ENCODE peak calls at places on chromosomes 11 and 22, in nine cellular contexts. One of them, this sample, is unnamed. For H3K9me3, the result is how much of the 10 kb centered on the place peaks cover.

GRCh38 chr11:35049906-35050531 is 89.0 kb upstream of the CD44 start:
- DNase-seq in uterus: no peak
- DNase-seq in adrenal gland: no peak
- DNase-seq in stomach: no peak
- DNase-seq in breast epithelium: no peak
- DNase-seq in Peyer's patch: no peak
- DNase-seq in ovary: no peak
- DNase-seq in A549: no peak
- DNase-seq in body of pancreas: no peak
- DNase-seq in this sample: no peak

GRCh38 chr11:13338437-13339069 is 61.0 kb downstream of the BMAL1 start:
- DNase-seq in uterus: no peak
- DNase-seq in adrenal gland: peak
- DNase-seq in stomach: no peak
- DNase-seq in breast epithelium: no peak
- DNase-seq in Peyer's patch: no peak
- DNase-seq in ovary: no peak
- DNase-seq in A549: peak
- DNase-seq in body of pancreas: no peak
- DNase-seq in this sample: no peak

GRCh38 chr11:16015736-16016135 is 340.6 kb downstream of the SOX6 start:
- DNase-seq in uterus: no peak
- DNase-seq in adrenal gland: no peak
- DNase-seq in stomach: no peak
- DNase-seq in breast epithelium: no peak
- DNase-seq in Peyer's patch: no peak
- DNase-seq in ovary: no peak
- DNase-seq in A549: no peak
- DNase-seq in body of pancreas: no peak
- DNase-seq in this sample: no peak

GRCh38 chr22:22960307-22960706 is 72.7 kb downstream of the IGLL5 start:
- DNase-seq in uterus: no peak
- DNase-seq in adrenal gland: no peak
- DNase-seq in stomach: no peak
- DNase-seq in breast epithelium: no peak
- DNase-seq in Peyer's patch: no peak
- DNase-seq in ovary: no peak
- DNase-seq in A549: no peak
- DNase-seq in body of pancreas: no peak
- DNase-seq in this sample: no peak

GRCh38 chr11:77672276-77672675 is 34.7 kb upstream of the CLNS1A start:
- DNase-seq in uterus: peak
- DNase-seq in adrenal gland: peak
- DNase-seq in stomach: no peak
- DNase-seq in breast epithelium: no peak
- DNase-seq in Peyer's patch: peak
- DNase-seq in ovary: no peak
- DNase-seq in A549: peak
- DNase-seq in body of pancreas: peak
- DNase-seq in this sample: no peak

GRCh38 chr22:33803371-33803770 is 116.9 kb downstream of the LARGE1 start:
- DNase-seq in uterus: peak
- DNase-seq in adrenal gland: no peak
- DNase-seq in stomach: no peak
- DNase-seq in breast epithelium: no peak
- DNase-seq in Peyer's patch: no peak
- DNase-seq in ovary: no peak
- DNase-seq in A549: peak
- DNase-seq in body of pancreas: peak
- DNase-seq in this sample: no peak

GRCh38 chr22:24901448-24901847 is 45.0 kb downstream of the LHFPL7 start:
- DNase-seq in uterus: no peak
- DNase-seq in adrenal gland: no peak
- DNase-seq in stomach: no peak
- DNase-seq in breast epithelium: no peak
- DNase-seq in Peyer's patch: no peak
- DNase-seq in ovary: no peak
- DNase-seq in A549: no peak
- DNase-seq in body of pancreas: no peak
- DNase-seq in this sample: no peak

GRCh38 chr11:112958670-112959069 is 2.5 kb upstream of the NCAM1 start:
- DNase-seq in uterus: no peak
- DNase-seq in adrenal gland: no peak
- DNase-seq in stomach: no peak
- DNase-seq in breast epithelium: no peak
- DNase-seq in Peyer's patch: no peak
- DNase-seq in ovary: no peak
- DNase-seq in A549: peak
- DNase-seq in body of pancreas: no peak
- DNase-seq in this sample: no peak

GRCh38 chr22:43824724-43825485 is 12.8 kb upstream of the EFCAB6 start:
- DNase-seq in uterus: no peak
- DNase-seq in adrenal gland: peak
- DNase-seq in stomach: peak
- DNase-seq in breast epithelium: no peak
- DNase-seq in Peyer's patch: peak
- DNase-seq in ovary: peak
- DNase-seq in A549: no peak
- DNase-seq in body of pancreas: no peak
- DNase-seq in this sample: no peak

GRCh38 chr11:91717169-91717568 is 507.4 kb upstream of the FAT3 start:
- DNase-seq in uterus: no peak
- DNase-seq in adrenal gland: no peak
- DNase-seq in stomach: no peak
- DNase-seq in breast epithelium: no peak
- DNase-seq in Peyer's patch: no peak
- DNase-seq in ovary: no peak
- DNase-seq in A549: no peak
- DNase-seq in body of pancreas: no peak
- DNase-seq in this sample: no peak

GRCh38 chr22:43186272-43187170 is at the start of gene TTLL12:
- DNase-seq in uterus: peak
- DNase-seq in adrenal gland: peak
- DNase-seq in stomach: peak
- DNase-seq in breast epithelium: no peak
- DNase-seq in Peyer's patch: peak
- DNase-seq in ovary: peak
- DNase-seq in A549: peak
- DNase-seq in body of pancreas: peak
- DNase-seq in this sample: no peak

GRCh38 chr11:109405671-109406070 is 16.3 kb upstream of the C11orf87 start:
- DNase-seq in uterus: no peak
- DNase-seq in adrenal gland: no peak
- DNase-seq in stomach: no peak
- DNase-seq in breast epithelium: no peak
- DNase-seq in Peyer's patch: no peak
- DNase-seq in ovary: no peak
- DNase-seq in A549: no peak
- DNase-seq in body of pancreas: no peak
- DNase-seq in this sample: no peak

GRCh38 chr11:61797263-61797944 is 4.7 kb downstream of the FEN1 start:
- DNase-seq in uterus: peak
- DNase-seq in adrenal gland: peak
- DNase-seq in stomach: peak
- DNase-seq in breast epithelium: peak
- DNase-seq in Peyer's patch: peak
- DNase-seq in ovary: peak
- DNase-seq in A549: peak
- DNase-seq in body of pancreas: peak
- DNase-seq in this sample: no peak

GRCh38 chr11:47375546-47376085 is 2.7 kb downstream of the SPI1 start:
- DNase-seq in uterus: no peak
- DNase-seq in adrenal gland: no peak
- DNase-seq in stomach: no peak
- DNase-seq in breast epithelium: no peak
- DNase-seq in Peyer's patch: no peak
- DNase-seq in ovary: peak
- DNase-seq in A549: no peak
- DNase-seq in body of pancreas: no peak
- DNase-seq in this sample: no peak

GRCh38 chr11:47376183-47376542 is 2.2 kb downstream of the SPI1 start:
- DNase-seq in uterus: no peak
- DNase-seq in adrenal gland: no peak
- DNase-seq in stomach: no peak
- DNase-seq in breast epithelium: no peak
- DNase-seq in Peyer's patch: no peak
- DNase-seq in ovary: peak
- DNase-seq in A549: no peak
- DNase-seq in body of pancreas: no peak
- DNase-seq in this sample: no peak

GRCh38 chr11:47377571-47378010 is 756 bp downstream of the SPI1 start:
- DNase-seq in uterus: no peak
- DNase-seq in adrenal gland: no peak
- DNase-seq in stomach: no peak
- DNase-seq in breast epithelium: no peak
- DNase-seq in Peyer's patch: no peak
- DNase-seq in ovary: peak
- DNase-seq in A549: no peak
- DNase-seq in body of pancreas: no peak
- DNase-seq in this sample: no peak

GRCh38 chr11:47378011-47378835 is at the start of gene SPI1:
- DNase-seq in uterus: no peak
- DNase-seq in adrenal gland: peak
- DNase-seq in stomach: peak
- DNase-seq in breast epithelium: no peak
- DNase-seq in Peyer's patch: peak
- DNase-seq in ovary: peak
- DNase-seq in A549: no peak
- DNase-seq in body of pancreas: peak
- DNase-seq in this sample: no peak

DNA sequence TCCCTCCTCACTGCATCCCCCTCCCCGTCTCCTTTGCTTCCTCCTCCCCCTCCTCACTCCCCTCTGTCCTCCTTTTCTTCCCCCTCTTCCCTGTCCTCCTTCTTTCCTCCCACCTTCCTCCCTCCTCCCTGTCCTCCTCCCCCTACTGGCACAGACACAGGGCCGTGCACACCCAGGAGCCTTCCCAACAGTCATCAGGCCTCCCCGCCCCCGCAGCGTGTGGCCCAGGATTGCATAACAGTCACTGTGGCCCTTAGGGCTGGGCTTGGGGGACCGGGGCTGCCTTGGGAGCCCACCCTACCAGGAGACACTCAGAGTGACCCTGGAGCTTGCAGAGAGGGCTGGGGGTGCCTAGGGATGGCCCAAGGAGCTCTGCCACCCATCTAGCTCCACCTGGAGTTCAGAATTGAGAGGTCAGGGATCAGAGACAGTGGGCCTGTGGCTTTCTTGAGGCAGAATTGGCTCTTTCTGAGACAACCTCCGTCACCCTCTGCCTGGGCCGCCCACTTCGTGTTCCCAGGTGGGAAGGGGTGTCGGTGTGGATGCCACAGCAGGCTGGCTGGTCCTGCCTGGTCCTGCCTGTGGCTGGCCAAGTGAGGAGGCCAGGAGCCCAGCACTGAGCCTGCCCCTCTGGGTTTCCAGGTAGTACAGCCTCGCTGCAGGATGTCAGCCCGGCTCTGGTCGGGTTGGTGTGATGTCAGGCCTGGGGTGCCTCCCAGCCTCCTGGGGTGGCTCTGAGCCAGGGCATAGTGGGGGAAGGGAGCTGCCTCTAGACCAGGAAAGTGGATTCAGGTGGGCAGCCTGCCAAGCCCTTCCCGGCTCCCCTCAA is 1.6 kb downstream of the SPI1 start:
- DNase-seq in uterus: no peak
- DNase-seq in adrenal gland: no peak
- DNase-seq in stomach: no peak
- DNase-seq in breast epithelium: no peak
- DNase-seq in Peyer's patch: peak
- DNase-seq in ovary: peak
- DNase-seq in A549: no peak
- DNase-seq in body of pancreas: peak
- DNase-seq in this sample: no peak
- TF ChIP-seq POLR2A in uterus: no peak
- TF ChIP-seq POLR2A in adrenal gland: no peak
- TF ChIP-seq POLR2A in stomach: no peak
- TF ChIP-seq POLR2A in breast epithelium: no peak
- TF ChIP-seq POLR2A in Peyer's patch: no peak
- TF ChIP-seq POLR2A in ovary: no peak
- TF ChIP-seq POLR2A in A549: peak
- TF ChIP-seq POLR2A in body of pancreas: no peak
- TF ChIP-seq POLR2A in this sample: no peak

GRCh38 chr22:48394787-48395620 is 1432.7 kb downstream of the BRD1 start:
- DNase-seq in uterus: no peak
- DNase-seq in adrenal gland: no peak
- DNase-seq in stomach: no peak
- DNase-seq in breast epithelium: no peak
- DNase-seq in Peyer's patch: peak
- DNase-seq in ovary: no peak
- DNase-seq in A549: no peak
- DNase-seq in body of pancreas: no peak
- DNase-seq in this sample: no peak
- H3K9me3 ChIP-seq in uterus: under half
- H3K9me3 ChIP-seq in adrenal gland: under half
- H3K9me3 ChIP-seq in stomach: under half
- H3K9me3 ChIP-seq in breast epithelium: under half
- H3K9me3 ChIP-seq in Peyer's patch: under half
- H3K9me3 ChIP-seq in ovary: under half
- H3K9me3 ChIP-seq in A549: under half
- H3K9me3 ChIP-seq in body of pancreas: under half
- H3K9me3 ChIP-seq in this sample: under half

GRCh38 chr11:65592840-65593517 is 2.6 kb downstream of the KCNK7 start:
- DNase-seq in uterus: no peak
- DNase-seq in adrenal gland: no peak
- DNase-seq in stomach: no peak
- DNase-seq in breast epithelium: no peak
- DNase-seq in Peyer's patch: no peak
- DNase-seq in ovary: no peak
- DNase-seq in A549: no peak
- DNase-seq in body of pancreas: no peak
- DNase-seq in this sample: no peak
- TF ChIP-seq POLR2A in uterus: no peak
- TF ChIP-seq POLR2A in adrenal gland: no peak
- TF ChIP-seq POLR2A in stomach: no peak
- TF ChIP-seq POLR2A in breast epithelium: no peak
- TF ChIP-seq POLR2A in Peyer's patch: no peak
- TF ChIP-seq POLR2A in ovary: no peak
- TF ChIP-seq POLR2A in A549: no peak
- TF ChIP-seq POLR2A in body of pancreas: no peak
- TF ChIP-seq POLR2A in this sample: no peak

GRCh38 chr11:55342901-55343300 is at the start of gene OR4A16:
- DNase-seq in uterus: no peak
- DNase-seq in adrenal gland: no peak
- DNase-seq in stomach: no peak
- DNase-seq in breast epithelium: no peak
- DNase-seq in Peyer's patch: no peak
- DNase-seq in ovary: no peak
- DNase-seq in A549: no peak
- DNase-seq in body of pancreas: no peak
- DNase-seq in this sample: no peak

DNA sequence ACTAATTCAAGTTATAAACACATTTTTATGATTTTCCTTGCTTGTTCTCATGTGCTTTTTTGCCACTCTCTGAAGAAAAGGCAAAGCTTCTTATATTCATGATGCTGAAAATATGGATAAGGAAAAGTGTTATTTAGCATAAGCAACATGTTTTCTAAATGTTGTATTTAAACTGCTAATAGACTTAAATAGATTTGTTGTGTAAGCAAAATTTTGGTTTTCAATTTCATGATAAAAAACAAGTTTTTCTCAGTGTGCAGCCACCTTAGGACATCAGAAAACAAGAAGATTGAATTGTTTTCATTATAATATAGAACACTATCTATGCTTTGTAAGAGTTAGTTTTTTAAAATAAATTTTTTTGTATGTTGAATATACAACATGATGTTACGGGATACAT is 2.3 kb downstream of the OR4A16 start:
- DNase-seq in uterus: no peak
- DNase-seq in adrenal gland: no peak
- DNase-seq in stomach: no peak
- DNase-seq in breast epithelium: no peak
- DNase-seq in Peyer's patch: no peak
- DNase-seq in ovary: no peak
- DNase-seq in A549: no peak
- DNase-seq in body of pancreas: no peak
- DNase-seq in this sample: no peak
- H3K9me3 ChIP-seq in uterus: under half
- H3K9me3 ChIP-seq in adrenal gland: under half
- H3K9me3 ChIP-seq in stomach: under half
- H3K9me3 ChIP-seq in breast epithelium: under half
- H3K9me3 ChIP-seq in Peyer's patch: under half
- H3K9me3 ChIP-seq in ovary: under half
- H3K9me3 ChIP-seq in A549: under half
- H3K9me3 ChIP-seq in body of pancreas: under half
- H3K9me3 ChIP-seq in this sample: under half